ENCODE peak calls at places on chromosome 6, in seven cellular contexts. C is naive thymus-derived CD4-positive, alpha-beta T cell; V is cardiac fibroblast; D is stomach; T is GM12864; O is adipocyte; F is Peyer's patch. M is an unnamed sample.

GRCh38 chr6:46794068-46794467 is 879 bp downstream of the MEP1A start:
- DNase-seq in C (no peak), V (no peak), D (no peak), T (no peak), O (no peak), F (no peak), M (peak; percentile 22)

GRCh38 chr6:7997311-7997710 is 66.9 kb downstream of the BLOC1S5 start:
- DNase-seq in C (no peak), V (no peak), D (no peak), T (no peak), O (no peak), F (no peak), M (no peak)

GRCh38 chr6:107621216-107621940 is 131.5 kb downstream of the SOBP start:
- DNase-seq in C (no peak), V (no peak), D (no peak), T (no peak), O (no peak), F (no peak), M (no peak)

GRCh38 chr6:246349-246748 is 45.9 kb upstream of the DUSP22 start:
- DNase-seq in C (no peak), V (peak; percentile 10), D (no peak), T (no peak), O (no peak), F (no peak), M (peak; percentile 81)

GRCh38 chr6:21500314-21500713 is 93.2 kb upstream of the SOX4 start:
- DNase-seq in C (no peak), V (no peak), D (no peak), T (no peak), O (peak; percentile 7), F (no peak), M (no peak)

GRCh38 chr6:104711371-104711770 is 148.3 kb downstream of the HACE1 start:
- DNase-seq in C (no peak), V (peak; percentile 55), D (no peak), T (no peak), O (peak; percentile 73), F (no peak), M (peak; percentile 79)

GRCh38 chr6:29850011-29850553 is 22.5 kb downstream of the HLA-G start:
- DNase-seq in C (no peak), V (peak; percentile 5), D (peak; percentile 53), T (no peak), O (peak; percentile 24), F (peak; percentile 54), M (peak; percentile 64)

GRCh38 chr6:52574709-52575489 is 2.0 kb downstream of the TRAM2 start:
- DNase-seq in C (peak; percentile 77), V (peak; percentile 52), D (peak; percentile 53), T (peak; percentile 35), O (peak; percentile 82), F (peak; percentile 72), M (no peak)

GRCh38 chr6:32852844-32853540 is 512 bp downstream of the TAP1 start:
- DNase-seq in C (peak; percentile 52), V (peak; percentile 22), D (peak; percentile 47), T (no peak), O (peak; percentile 68), F (peak; percentile 49), M (peak; percentile 62)

GRCh38 chr6:67882436-67883311 is 752.4 kb upstream of the ADGRB3 start:
- DNase-seq in C (no peak), V (no peak), D (no peak), T (no peak), O (no peak), F (no peak), M (no peak)
- H3K4me3 ChIP-seq in C (no peak overlapping the region), V (no peak overlapping the region), D (no peak overlapping the region), T (no peak overlapping the region), O (no peak overlapping the region), F (no peak overlapping the region), M (no peak overlapping the region)

GRCh38 chr6:130365166-130366010 is 429 bp upstream of the TMEM200A start:
- DNase-seq in C (no peak), V (peak; percentile 68), D (peak; percentile 62), T (no peak), O (peak; percentile 92), F (peak; percentile 31), M (peak; percentile 23)
- H3K4me3 ChIP-seq in C (peak overlapping the region; percentile 68), V (peak overlapping the region; percentile 66), D (peak overlapping the region; percentile 60), T (peak overlapping the region; percentile 27), O (peak overlapping the region; percentile 94), F (peak overlapping the region; percentile 49), M (peak overlapping the region; percentile 19)

GRCh38 chr6:145893586-145893985 is 70.6 kb downstream of the SHPRH start:
- DNase-seq in C (no peak), V (no peak), D (no peak), T (no peak), O (no peak), F (no peak), M (no peak)
- H3K4me3 ChIP-seq in C (no peak overlapping the region), V (no peak overlapping the region), D (no peak overlapping the region), T (no peak overlapping the region), O (no peak overlapping the region), F (no peak overlapping the region), M (no peak overlapping the region)

DNA sequence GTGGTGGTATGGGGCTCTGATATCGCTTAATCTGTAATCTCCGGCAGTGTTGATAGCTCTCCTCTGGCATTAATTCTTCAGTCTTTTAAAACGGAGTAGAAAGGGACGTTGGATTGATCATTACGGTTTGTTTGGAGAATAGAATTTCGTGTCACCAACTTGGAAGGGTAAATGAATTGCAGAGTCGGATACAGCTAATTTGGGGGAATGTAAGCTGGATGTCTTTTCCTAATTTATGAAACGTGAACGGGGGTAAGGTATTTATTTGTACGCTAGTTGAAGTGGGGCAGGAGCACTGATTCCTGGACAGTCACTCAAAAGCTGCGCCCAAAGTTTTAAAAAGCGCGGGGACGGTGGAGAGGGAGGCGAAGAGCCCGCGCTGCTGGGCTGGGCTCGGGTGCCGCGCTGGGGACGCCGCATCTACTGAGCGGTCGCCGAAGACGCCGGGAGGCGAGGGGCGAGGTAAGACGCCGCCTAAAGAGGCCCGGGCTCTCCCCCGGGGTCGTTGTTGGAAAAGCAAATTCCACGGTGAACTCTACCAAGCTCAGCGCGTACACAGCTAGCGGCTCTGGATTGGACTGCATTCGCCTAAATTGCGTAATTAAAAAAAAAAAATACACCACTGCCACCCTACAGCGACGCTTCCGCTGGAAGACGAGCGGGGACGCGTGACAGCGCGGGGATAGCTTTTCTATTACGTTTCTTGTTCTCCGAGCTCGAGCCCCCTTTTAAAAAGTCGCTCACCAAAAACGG is 92.2 kb upstream of the PRDM1 start:
- DNase-seq in C (peak; percentile 69), V (peak; percentile 19), D (no peak), T (no peak), O (peak; percentile 85), F (peak; percentile 48), M (peak; percentile 50)
- H3K4me3 ChIP-seq in C (peak overlapping the region; percentile 75), V (peak overlapping the region; percentile 50), D (peak overlapping the region; percentile 56), T (peak overlapping the region; percentile 67), O (peak overlapping the region; percentile 92), F (peak overlapping the region; percentile 47), M (peak overlapping the region; percentile 85)